ENCODE peak calls at places on chromosomes 11 and 22, in five cellular contexts. S is NCI-H1417; F is H54; Y is stimulated activated CD4-positive, alpha-beta T cell treated with anti-CD3 and anti-CD28 coated beads, Interleukin-12 subunit alpha, Interleukin-12 subunit beta, amount 100 ng/mL, for 4 hours; U is activated naive CD4-positive, alpha-beta T cell treated with anti-CD3 and anti-CD28 coated beads, Interleukin-2, amount 10 ng/mL, durations not matched to agents 7 days and 5 days. W is an unnamed sample.
A peak's percentile ranks its signal among the peaks of the same experiment; 100 is the strongest.

GRCh38 chr11:71197096-71197495 is 55.3 kb downstream of the SHANK2 start:
- DNase-seq in F (no peak), U (no peak), Y (no peak), S (no peak), W (peak; percentile 64)

GRCh38 chr11:22666700-22667439 is 459 bp downstream of the GAS2 start:
- DNase-seq in U (peak; percentile 22), F (no peak), Y (peak; percentile 4), S (peak; percentile 72), W (no peak)

GRCh38 chr11:78417888-78418583 is 416 bp upstream of the GAB2 start:
- DNase-seq in U (peak; percentile 85), S (peak; percentile 96), Y (peak; percentile 66), F (peak; percentile 83), W (peak; percentile 61)

GRCh38 chr11:67345247-67345948 is 7.9 kb downstream of the POLD4 start:
- DNase-seq in U (no peak), S (no peak), Y (no peak), F (no peak), W (peak; percentile 30)

GRCh38 chr11:47924184-47924671 is 56.1 kb upstream of the PTPRJ start:
- DNase-seq in U (no peak), F (peak; percentile 55), S (no peak), Y (no peak), W (peak; percentile 98)

GRCh38 chr11:32819187-32819586 is 10.5 kb upstream of the PRRG4 start:
- DNase-seq in F (no peak), S (no peak), U (no peak), Y (no peak), W (no peak)

GRCh38 chr11:126823271-126823670 is 177.3 kb downstream of the KIRREL3 start:
- DNase-seq in F (no peak), S (peak; percentile 78), U (no peak), Y (no peak), W (no peak)

GRCh38 chr22:39472570-39473556 is 16.1 kb downstream of the MGAT3 start:
- DNase-seq in S (peak; percentile 55), F (no peak), Y (no peak), U (no peak), W (no peak)

GRCh38 chr11:69931060-69931910 is 112.1 kb upstream of the FGF3 start:
- DNase-seq in Y (no peak), F (no peak), S (no peak), U (no peak), W (no peak)

GRCh38 chr11:2312232-2313042 is 10.6 kb downstream of the TSPAN32 start:
- DNase-seq in F (peak; percentile 94), Y (no peak), U (peak; percentile 16), S (no peak), W (peak; percentile 60)

GRCh38 chr11:58318532-58318931 is 40.3 kb downstream of the OR5B17 start:
- DNase-seq in S (no peak), Y (no peak), F (no peak), U (no peak), W (no peak)

GRCh38 chr11:84720706-84721402 is 906.3 kb downstream of the DLG2 start:
- DNase-seq in F (no peak), S (peak; percentile 81), Y (no peak), U (peak; percentile 28), W (no peak)

GRCh38 chr11:69640995-69641581 is at the start of gene CCND1:
- DNase-seq in Y (peak; percentile 38), U (peak; percentile 45), F (peak; percentile 69), S (peak; percentile 56), W (peak; percentile 74)

GRCh38 chr11:69654001-69654659 is 13.2 kb downstream of the CCND1 start:
- DNase-seq in U (no peak), F (no peak), Y (no peak), S (peak; percentile 43), W (no peak)

GRCh38 chr22:44172370-44173108 is 8.2 kb upstream of the PARVG start:
- DNase-seq in F (no peak), S (peak; percentile 75), U (no peak), Y (no peak), W (no peak)

GRCh38 chr11:134742956-134743808 is 331.1 kb upstream of the B3GAT1 start:
- DNase-seq in Y (no peak), F (no peak), S (no peak), U (no peak), W (no peak)

GRCh38 chr11:113014731-113015455 is 53.7 kb downstream of the NCAM1 start:
- DNase-seq in Y (no peak), U (no peak), F (no peak), S (peak; percentile 66), W (no peak)

GRCh38 chr11:61148016-61148640 is 13.1 kb downstream of the VPS37C start:
- DNase-seq in Y (no peak), U (no peak), F (no peak), S (peak; percentile 92), W (no peak)

GRCh38 chr11:119702261-119702591 is 26.8 kb downstream of the NECTIN1 start:
- DNase-seq in S (no peak), F (no peak), Y (no peak), U (no peak), W (no peak)

GRCh38 chr22:25172153-25172552 is 27.5 kb upstream of the CRYBB3 start:
- DNase-seq in F (no peak), Y (peak; percentile 16), S (peak; percentile 1), U (peak; percentile 55), W (peak; percentile 21)

GRCh38 chr11:125371451-125371935 is 124.6 kb downstream of the FEZ1 start:
- DNase-seq in S (peak; percentile 98), U (no peak), Y (no peak), F (no peak), W (no peak)

W was measured in Caki2.